ENCODE peak calls at places on chromosomes 6 and 20, in five cellular contexts. M is HTR-8/SVneo, J is kidney epithelial cell, K is posterior cingulate gyrus, P is T-helper 2 cell. H is an unnamed sample.

GRCh38 chr6:151493495-151494234 is at the start of gene CCDC170:
- DNase-seq in P (no peak), M (no peak), K (peak), J (no peak), H (peak)

GRCh38 chr6:109455502-109456282 is at the start of gene MICAL1:
- DNase-seq in M (peak), K (peak), P (peak), J (no peak), H (peak)

GRCh38 chr6:157123245-157123644 is 200.1 kb downstream of the TMEM242 start:
- DNase-seq in P (no peak), J (no peak), M (no peak), K (no peak), H (no peak)

GRCh38 chr6:107657755-107658461 is 166.2 kb downstream of the SCML4 start:
- DNase-seq in J (peak), M (peak), P (peak), K (no peak), H (peak)

GRCh38 chr6:144849920-144850319 is 564.8 kb downstream of the UTRN start:
- DNase-seq in J (no peak), P (no peak), K (no peak), M (no peak), H (no peak)

GRCh38 chr6:44339763-44340625 is 2.5 kb upstream of the SPATS1 start:
- DNase-seq in J (peak), P (no peak), M (no peak), K (no peak), H (no peak)

GRCh38 chr6:68238097-68238597 is 396.9 kb upstream of the ADGRB3 start:
- DNase-seq in M (no peak), J (no peak), P (no peak), K (no peak), H (no peak)

GRCh38 chr6:32854376-32855178 is 585 bp downstream of the PSMB9 start:
- DNase-seq in J (no peak), P (peak), K (no peak), M (peak), H (no peak)

GRCh38 chr6:33694401-33694931 is 17.0 kb downstream of the UQCC2 start:
- DNase-seq in P (peak), M (peak), J (no peak), K (no peak), H (no peak)

GRCh38 chr6:43809417-43810305 is 39.6 kb downstream of the VEGFA start:
- DNase-seq in J (peak), P (no peak), M (no peak), K (no peak), H (no peak)

GRCh38 chr20:20364747-20365558 is 3.0 kb upstream of the INSM1 start:
- DNase-seq in M (no peak), K (no peak), P (no peak), J (no peak), H (no peak)

GRCh38 chr6:47700051-47700450 is 1.7 kb downstream of the ADGRF4 start:
- DNase-seq in J (peak), M (peak), P (no peak), K (no peak), H (no peak)

GRCh38 chr6:100349366-100349765 is 115.4 kb downstream of the SIM1 start:
- DNase-seq in K (no peak), J (no peak), P (no peak), M (no peak), H (no peak)

GRCh38 chr6:110331816-110332215 is 26.3 kb downstream of the METTL24 start:
- DNase-seq in P (no peak), M (no peak), J (no peak), K (no peak), H (no peak)

GRCh38 chr6:57064809-57065208 is 18.3 kb downstream of the KIAA1586 start:
- DNase-seq in J (no peak), P (no peak), M (no peak), K (no peak), H (no peak)

GRCh38 chr20:52869698-52870288 is 102.4 kb upstream of the TSHZ2 start:
- DNase-seq in J (no peak), P (no peak), M (no peak), K (no peak), H (no peak)

GRCh38 chr6:36820700-36821580 is 18.3 kb downstream of the CPNE5 start:
- DNase-seq in M (peak), P (no peak), K (no peak), J (peak), H (no peak)

GRCh38 chr6:43676962-43677606 is 10.5 kb downstream of the MRPS18A start:
- DNase-seq in M (no peak), K (no peak), J (no peak), P (no peak), H (no peak)

GRCh38 chr6:704037-704436 is 11.1 kb upstream of the EXOC2 start:
- DNase-seq in J (no peak), P (no peak), M (no peak), K (no peak), H (no peak)

GRCh38 chr20:21902391-21902790 is 196.9 kb downstream of the PAX1 start:
- DNase-seq in K (no peak), J (no peak), P (no peak), M (no peak), H (no peak)

GRCh38 chr6:132399376-132400074 is 1.8 kb downstream of the MOXD1 start:
- DNase-seq in K (no peak), M (no peak), J (peak), P (no peak), H (no peak)

GRCh38 chr20:52595492-52595891 is 376.7 kb upstream of the TSHZ2 start:
- DNase-seq in P (no peak), K (no peak), J (no peak), M (no peak), H (no peak)

GRCh38 chr20:25249198-25249931 is 1.5 kb downstream of the PYGB start:
- DNase-seq in J (no peak), P (no peak), M (peak), K (no peak), H (no peak)

GRCh38 chr6:11392778-11393507 is 144.6 kb upstream of the TMEM170B start:
- DNase-seq in M (no peak), P (no peak), K (no peak), J (no peak), H (no peak)

GRCh38 chr20:62929051-62929538 is 2.8 kb upstream of the DIDO1 start:
- DNase-seq in M (no peak), K (peak), P (peak), J (no peak), H (no peak)

GRCh38 chr6:105601541-105602174 is 198.8 kb upstream of the PREP start:
- DNase-seq in M (no peak), J (no peak), K (peak), P (peak), H (no peak)

GRCh38 chr6:137637161-137637560 is 143.0 kb upstream of the OLIG3 start:
- DNase-seq in M (peak), P (no peak), J (peak), K (no peak), H (no peak)

H was measured in memory B cell.